ENCODE peak calls at places on chromosome 18, in six cellular contexts. J is activated T-helper 1 cell treated with Interleukin-2 at 50 U/mL for 16 hours; Q is DMS 273 treated with DMSO at 0.1 percent for 48 hours; W is CD8-positive, alpha-beta T cell; X is BJ; R is stimulated activated CD4-positive, alpha-beta T cell treated with anti-CD3 and anti-CD28 coated beads, TNF-alpha, amount 100 ng/mL, for 1 hour. S is an unnamed sample.

GRCh38 chr18:50097702-50098101 is 97.2 kb downstream of the MYO5B start:
- DNase-seq in J (no peak), Q (no peak), W (no peak), X (no peak), R (no peak), S (no peak)

GRCh38 chr18:56245856-56246575 is 392.4 kb downstream of the TXNL1 start:
- DNase-seq in J (no peak), Q (no peak), W (no peak), X (peak; percentile 78), R (no peak), S (no peak)

GRCh38 chr18:24514439-24514838 is 54.0 kb downstream of the HRH4 start:
- DNase-seq in J (no peak), Q (no peak), W (no peak), X (no peak), R (no peak), S (no peak)

GRCh38 chr18:9796933-9797549 is 88.7 kb upstream of the TXNDC2 start:
- DNase-seq in J (no peak), Q (no peak), W (no peak), X (no peak), R (no peak), S (no peak)

GRCh38 chr18:34729264-34729663 is 19.2 kb downstream of the DTNA start:
- DNase-seq in J (no peak), Q (no peak), W (no peak), X (no peak), R (no peak), S (no peak)

GRCh38 chr18:58863539-58864145 is 1.0 kb upstream of the ZNF532 start:
- DNase-seq in J (peak; percentile 15), Q (no peak), W (peak; percentile 13), X (no peak), R (peak; percentile 6), S (no peak)

GRCh38 chr18:8167673-8168072 is 441.6 kb upstream of the RAB12 start:
- DNase-seq in J (no peak), Q (no peak), W (no peak), X (no peak), R (no peak), S (no peak)

GRCh38 chr18:75779910-75780309 is 352.4 kb upstream of the SMIM21 start:
- DNase-seq in J (no peak), Q (no peak), W (no peak), X (no peak), R (no peak), S (no peak)

GRCh38 chr18:57230861-57231260 is 84.0 kb downstream of the BOD1L2 start:
- DNase-seq in J (no peak), Q (no peak), W (no peak), X (no peak), R (no peak), S (no peak)

GRCh38 chr18:74142251-74142650 is 5.4 kb downstream of the FBXO15 start:
- DNase-seq in J (no peak), Q (no peak), W (no peak), X (no peak), R (no peak), S (no peak)

GRCh38 chr18:25289040-25289631 is 62.8 kb downstream of the ZNF521 start:
- DNase-seq in J (no peak), Q (no peak), W (no peak), X (peak; percentile 97), R (no peak), S (no peak)

GRCh38 chr18:4586729-4587128 is 131.6 kb upstream of the DLGAP1 start:
- DNase-seq in J (no peak), Q (no peak), W (no peak), X (no peak), R (no peak), S (no peak)